ENCODE peak calls at places on chromosomes 13 and 19, in six cellular contexts. F, L, D, V, O and C are unnamed samples.

GRCh38 chr13:46146898-46147297 is 35.1 kb downstream of the LCP1 start:
- DNase-seq in L (no peak), V (no peak), O (no peak), F (no peak), D (no peak), C (no peak)

GRCh38 chr13:48476215-48476614 is 56.7 kb downstream of the RCBTB2 start:
- DNase-seq in F (no peak), O (no peak), D (no peak), L (no peak), V (no peak), C (no peak)

GRCh38 chr19:55809381-55810058 is 22.3 kb downstream of the NLRP11 start:
- DNase-seq in V (peak; percentile 74), D (peak; percentile 44), F (peak; percentile 50), O (no peak), L (peak; percentile 71), C (no peak)

GRCh38 chr19:48332351-48332661 is 7.0 kb downstream of the EMP3 start:
- DNase-seq in F (no peak), O (no peak), V (no peak), L (no peak), D (no peak), C (no peak)

GRCh38 chr13:94217370-94217769 is 262.1 kb downstream of the DCT start:
- DNase-seq in D (no peak), L (no peak), V (no peak), O (no peak), F (no peak), C (no peak)

GRCh38 chr19:7605490-7606222 is 10.0 kb downstream of the CAMSAP3 start:
- DNase-seq in F (peak; percentile 43), V (no peak), L (no peak), O (no peak), D (peak; percentile 86), C (no peak)

GRCh38 chr19:11421607-11422098 is 2.5 kb upstream of the RGL3 start:
- DNase-seq in L (peak; percentile 63), D (peak; percentile 100), V (peak; percentile 72), F (no peak), O (no peak), C (no peak)

GRCh38 chr19:46392252-46392801 is 21.0 kb downstream of the CCDC8 start:
- DNase-seq in L (no peak), D (no peak), O (no peak), V (no peak), F (no peak), C (no peak)

GRCh38 chr19:49559928-49560327 is 20.4 kb downstream of the NOSIP start:
- DNase-seq in F (no peak), D (no peak), O (no peak), L (no peak), V (no peak), C (no peak)

GRCh38 chr19:33422369-33423180 is 49.1 kb downstream of the CEBPG start:
- DNase-seq in F (no peak), D (no peak), V (no peak), O (no peak), L (no peak), C (no peak)

GRCh38 chr19:35712910-35713845 is 4.6 kb upstream of the KMT2B start:
- DNase-seq in V (no peak), O (no peak), D (peak; percentile 62), L (peak; percentile 63), F (no peak), C (no peak)

GRCh38 chr13:109779074-109779473 is 7.3 kb downstream of the IRS2 start:
- DNase-seq in L (no peak), O (no peak), V (no peak), D (no peak), F (no peak), C (no peak)

GRCh38 chr19:14033946-14034345 is 2.4 kb downstream of the IL27RA start:
- DNase-seq in F (no peak), V (no peak), O (no peak), D (no peak), L (no peak), C (no peak)

GRCh38 chr13:21671793-21672680 is 1.2 kb downstream of the FGF9 start:
- DNase-seq in F (no peak), D (peak; percentile 52), V (no peak), O (no peak), L (no peak), C (no peak)

GRCh38 chr13:71621152-71622124 is 245.6 kb downstream of the DACH1 start:
- DNase-seq in O (no peak), F (no peak), L (no peak), V (no peak), D (no peak), C (no peak)

GRCh38 chr13:61463027-61463426 is 47.4 kb upstream of the PCDH20 start:
- DNase-seq in L (no peak), O (no peak), V (no peak), F (no peak), D (no peak), C (no peak)

GRCh38 chr19:21568816-21569496 is 63.6 kb downstream of the ZNF429 start:
- DNase-seq in O (peak; percentile 88), D (no peak), V (peak; percentile 83), F (no peak), L (peak; percentile 81), C (peak; percentile 87)

GRCh38 chr19:3268326-3268725 is 43.9 kb downstream of the CELF5 start:
- DNase-seq in V (no peak), O (no peak), D (no peak), L (no peak), F (no peak), C (no peak)

GRCh38 chr19:55549500-55550320 is 4.4 kb upstream of the SBK3 start:
- DNase-seq in V (peak; percentile 35), F (no peak), L (peak; percentile 19), D (peak; percentile 80), O (no peak), C (no peak)

GRCh38 chr13:37473035-37473434 is 125.5 kb downstream of the POSTN start:
- DNase-seq in O (no peak), D (peak; percentile 68), F (no peak), L (no peak), V (no peak), C (no peak)

GRCh38 chr13:43008591-43008990 is 14.8 kb upstream of the DNAJC15 start:
- DNase-seq in F (no peak), O (no peak), V (no peak), D (no peak), L (no peak), C (no peak)

GRCh38 chr13:25764378-25764777 is 287.4 kb downstream of the SHISA2 start:
- DNase-seq in V (no peak), L (no peak), F (no peak), O (no peak), D (no peak), C (no peak)

GRCh38 chr13:39451301-39451700 is 151.7 kb downstream of the LHFPL6 start:
- DNase-seq in V (no peak), D (no peak), L (no peak), O (no peak), F (peak; percentile 29), C (no peak)

GRCh38 chr13:27425918-27426630 is 1.7 kb downstream of the GTF3A start:
- DNase-seq in V (peak; percentile 82), O (peak; percentile 77), F (peak; percentile 94), L (peak; percentile 88), D (peak; percentile 55), C (peak; percentile 88)
- TF ChIP-seq CTCF in V (no peak), O (peak; percentile 46), F (no peak), L (peak; percentile 68), D (peak; percentile 65), C (peak; percentile 38)

GRCh38 chr19:38744298-38744681 is at the start of gene CAPN12:
- DNase-seq in V (no peak), O (no peak), F (no peak), L (no peak), D (no peak), C (no peak)

GRCh38 chr19:38744906-38745305 is 632 bp upstream of the CAPN12 start:
- DNase-seq in D (no peak), V (no peak), F (no peak), L (no peak), O (no peak), C (no peak)

GRCh38 chr19:38743394-38744297 is 628 bp downstream of the CAPN12 start:
- DNase-seq in O (no peak), F (no peak), D (no peak), L (no peak), V (no peak), C (no peak)

GRCh38 chr19:38742906-38743305 is 1.4 kb downstream of the CAPN12 start:
- DNase-seq in O (no peak), F (no peak), L (no peak), D (no peak), V (no peak), C (no peak)

GRCh38 chr19:38745316-38745715 is 1.0 kb upstream of the CAPN12 start:
- DNase-seq in L (no peak), O (no peak), V (no peak), F (no peak), D (no peak), C (no peak)
- TF ChIP-seq POLR2AphosphoS5 in L (no peak), O (no peak), V (no peak), F (no peak), D (no peak), C (no peak)

DNA sequence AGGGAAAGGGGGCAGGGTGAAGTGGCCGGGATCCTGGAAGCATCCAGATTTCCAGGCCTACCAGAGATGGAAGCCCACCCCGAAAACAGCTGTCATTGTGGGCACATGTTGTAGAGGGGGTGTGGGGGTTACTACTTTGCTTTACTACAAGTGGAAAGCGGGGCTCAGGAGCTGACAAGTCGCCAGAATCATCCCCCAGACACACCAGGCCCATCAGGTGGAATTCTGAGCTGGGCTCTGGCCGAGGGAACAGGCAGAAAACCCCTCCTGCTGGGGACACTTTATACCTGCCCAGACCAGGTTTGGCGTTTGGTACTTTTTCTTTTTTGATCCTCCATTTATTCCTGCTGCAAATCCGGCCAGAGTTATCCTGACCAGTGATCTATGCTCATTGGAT is 3.8 kb downstream of the CDX2 start:
- DNase-seq in L (no peak), V (no peak), F (no peak), D (no peak), O (no peak), C (no peak)
- H3K27me3 ChIP-seq in L (peaks cover 95% of the 10 kb centered on the region), V (peaks cover 37% of the 10 kb centered on the region), F (peaks cover 89% of the 10 kb centered on the region), D (peaks cover 91% of the 10 kb centered on the region), O (peaks cover 95% of the 10 kb centered on the region), C (peaks cover 96% of the 10 kb centered on the region)

GRCh38 chr13:19085258-19085657 is 96.4 kb downstream of the TUBA3C start:
- DNase-seq in D (no peak), O (no peak), V (no peak), F (no peak), L (no peak), C (no peak)

GRCh38 chr13:19085876-19086275 is 95.7 kb downstream of the TUBA3C start:
- DNase-seq in L (no peak), V (no peak), D (no peak), O (no peak), F (no peak), C (no peak)

GRCh38 chr13:19090495-19090894 is 91.1 kb downstream of the TUBA3C start:
- DNase-seq in F (no peak), D (no peak), V (no peak), O (no peak), L (no peak), C (no peak)

GRCh38 chr13:19088416-19088815 is 93.2 kb downstream of the TUBA3C start:
- DNase-seq in V (no peak), L (no peak), F (no peak), D (no peak), O (no peak), C (no peak)

DNA sequence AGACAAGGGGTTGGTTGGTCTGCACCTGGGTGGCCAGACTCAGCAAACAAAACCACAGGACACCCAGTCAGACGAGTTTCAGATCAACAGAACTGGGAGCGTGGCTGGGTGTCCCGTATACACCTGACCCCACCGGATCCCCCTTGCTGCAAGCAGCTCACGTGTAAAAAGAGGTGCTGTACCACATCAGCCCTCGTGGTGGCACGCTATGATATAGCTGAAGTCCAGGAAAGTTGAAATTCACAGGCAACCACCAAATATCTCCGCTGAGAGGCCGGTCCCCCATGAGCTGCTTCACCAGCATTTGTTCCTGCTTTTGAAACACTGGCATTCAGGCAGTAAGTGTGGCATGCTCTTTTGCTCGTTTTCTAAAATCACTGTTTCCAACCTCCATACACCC is 92.3 kb downstream of the TUBA3C start:
- DNase-seq in O (no peak), F (no peak), D (no peak), V (no peak), L (no peak), C (no peak)
- TF ChIP-seq CTCF in O (no peak), F (peak; percentile 3), D (no peak), V (no peak), L (no peak), C (no peak)